ENCODE peak calls at places on chromosomes 1 and 21, in nine cellular contexts. E is HFFc6; A is stimulated activated naive B cell treated with anti-CD40 and anti-IgM and Interleukin-4, amounts not matched to agents 10 μg/mL and 1 μg/mL and 100 μg/mL, for 72 hours; C is HEK293T; U is T-helper 9 cell; G is activated CD4-positive, alpha-beta T cell treated with anti-CD3 and anti-CD28 coated beads for 1 hour; S is activated T-cell treated with anti-CD3 and anti-CD28 coated beads for 1 hour; D is germinal center; P is iris pigment epithelial cell. Z is an unnamed sample.

GRCh38 chr1:33342041-33342723 is 21.3 kb upstream of the A3GALT2 start:
- DNase-seq in E (peak), A (no peak), C (no peak), U (no peak), G (no peak), S (no peak), D (no peak), P (peak), Z (peak)

GRCh38 chr1:218421531-218421930 is 76.4 kb downstream of the TGFB2 start:
- DNase-seq in E (no peak), A (no peak), C (no peak), U (no peak), G (no peak), S (no peak), D (no peak), P (no peak), Z (no peak)

GRCh38 chr1:225794954-225795353 is 15.0 kb upstream of the EPHX1 start:
- DNase-seq in E (no peak), A (no peak), C (no peak), U (no peak), G (no peak), S (no peak), D (no peak), P (no peak), Z (no peak)

GRCh38 chr1:85258536-85259117 is 835 bp downstream of the C1orf52 start:
- DNase-seq in E (no peak), A (no peak), C (no peak), U (no peak), G (no peak), S (no peak), D (no peak), P (peak), Z (no peak)

GRCh38 chr1:87393437-87394085 is 64.9 kb downstream of the LMO4 start:
- DNase-seq in E (no peak), A (no peak), C (no peak), U (no peak), G (no peak), S (no peak), D (peak), P (no peak), Z (no peak)

GRCh38 chr1:197352011-197352410 is 84.0 kb downstream of the CRB1 start:
- DNase-seq in E (peak), A (no peak), C (no peak), U (no peak), G (no peak), S (no peak), D (no peak), P (peak), Z (no peak)

GRCh38 chr1:154453577-154454352 is 48.3 kb upstream of the TDRD10 start:
- DNase-seq in E (no peak), A (no peak), C (no peak), U (no peak), G (no peak), S (no peak), D (no peak), P (peak), Z (no peak)

GRCh38 chr1:193234523-193234922 is 48.1 kb upstream of the B3GALT2 start:
- DNase-seq in E (no peak), A (no peak), C (no peak), U (no peak), G (no peak), S (no peak), D (no peak), P (no peak), Z (no peak)

GRCh38 chr1:89657886-89658285 is 25.0 kb downstream of the LRRC8C start:
- DNase-seq in E (no peak), A (no peak), C (no peak), U (no peak), G (no peak), S (no peak), D (no peak), P (peak), Z (no peak)

GRCh38 chr1:41108696-41109284 is 87.3 kb upstream of the SLFNL1 start:
- DNase-seq in E (peak), A (no peak), C (no peak), U (no peak), G (no peak), S (no peak), D (no peak), P (peak), Z (no peak)

GRCh38 chr1:154276797-154277196 is 4.4 kb downstream of the HAX1 start:
- DNase-seq in E (no peak), A (no peak), C (no peak), U (peak), G (no peak), S (no peak), D (no peak), P (no peak), Z (no peak)

GRCh38 chr1:225532240-225532944 is 104.6 kb upstream of the LBR start:
- DNase-seq in E (no peak), A (no peak), C (no peak), U (no peak), G (no peak), S (no peak), D (no peak), P (no peak), Z (no peak)

GRCh38 chr1:199646761-199647160 is 380.7 kb upstream of the NR5A2 start:
- DNase-seq in E (no peak), A (no peak), C (no peak), U (no peak), G (no peak), S (no peak), D (no peak), P (no peak), Z (no peak)

GRCh38 chr1:231318568-231318967 is 19.1 kb downstream of the EXOC8 start:
- DNase-seq in E (no peak), A (no peak), C (no peak), U (no peak), G (no peak), S (no peak), D (no peak), P (no peak), Z (no peak)

GRCh38 chr1:200530551-200531261 is 89.8 kb downstream of the KIF14 start:
- DNase-seq in E (no peak), A (no peak), C (no peak), U (peak), G (peak), S (peak), D (no peak), P (no peak), Z (no peak)

GRCh38 chr1:178275553-178275952 is 181.6 kb downstream of the RASAL2 start:
- DNase-seq in E (peak), A (no peak), C (no peak), U (no peak), G (no peak), S (no peak), D (no peak), P (peak), Z (no peak)

GRCh38 chr1:180563013-180563827 is 4.5 kb downstream of the OVAAL start:
- DNase-seq in E (peak), A (no peak), C (no peak), U (no peak), G (no peak), S (no peak), D (no peak), P (peak), Z (no peak)

GRCh38 chr21:31354604-31355443 is 10.8 kb upstream of the TIAM1 start:
- DNase-seq in E (no peak), A (peak), C (no peak), U (peak), G (peak), S (peak), D (no peak), P (peak), Z (no peak)

Z was measured in COR-L47.